ENCODE peak calls at places on chromosome 2, in nine cellular contexts. S is CD8-positive, alpha-beta T cell; M is right atrium auricular region; H is non-pigmented ciliary epithelial cell; I is nucleus accumbens; T is dorsolateral prefrontal cortex; X is NCI-H446; F is T-helper 17 cell; Q is HL-60. D is an unnamed sample.

GRCh38 chr2:15937105-15937881 is 3.1 kb upstream of the MYCN start:
- DNase-seq in Q (no peak), X (no peak), M (no peak), F (no peak), S (no peak), H (no peak), I (no peak), T (no peak), D (no peak)

GRCh38 chr2:104853926-104854506 is at the start of gene POU3F3:
- DNase-seq in Q (no peak), X (peak; percentile 87), S (peak; percentile 22), T (peak; percentile 100), F (no peak), I (peak; percentile 97), H (no peak), M (no peak), D (no peak)

GRCh38 chr2:36716136-36716535 is 19.6 kb downstream of the VIT start:
- DNase-seq in S (no peak), F (no peak), T (no peak), I (no peak), X (no peak), H (no peak), M (no peak), Q (no peak), D (no peak)

GRCh38 chr2:113056501-113056900 is 2.5 kb upstream of the IL36RN start:
- DNase-seq in X (no peak), F (no peak), M (no peak), H (no peak), I (no peak), S (no peak), T (no peak), Q (no peak), D (no peak)

GRCh38 chr2:2828774-2829368 is 497.8 kb upstream of the MYT1L start:
- DNase-seq in X (no peak), S (no peak), T (peak; percentile 58), F (no peak), M (peak; percentile 52), Q (no peak), H (no peak), I (no peak), D (no peak)

GRCh38 chr2:234823877-234824376 is 127.9 kb upstream of the SH3BP4 start:
- DNase-seq in F (no peak), T (no peak), X (no peak), M (peak; percentile 64), Q (no peak), H (peak; percentile 92), S (no peak), I (no peak), D (no peak)

GRCh38 chr2:30403592-30404353 is 43.3 kb upstream of the LCLAT1 start:
- DNase-seq in M (no peak), F (no peak), T (no peak), S (no peak), I (no peak), H (no peak), X (no peak), Q (no peak), D (no peak)

GRCh38 chr2:216283038-216283900 is 89.0 kb downstream of the MARCHF4 start:
- DNase-seq in M (no peak), F (no peak), I (no peak), H (no peak), T (no peak), S (no peak), Q (no peak), X (no peak), D (peak; percentile 39)

GRCh38 chr2:235940330-235940729 is 227.9 kb downstream of the GBX2 start:
- DNase-seq in M (peak; percentile 68), S (no peak), I (no peak), T (no peak), F (no peak), X (no peak), Q (no peak), H (peak; percentile 94), D (no peak)

GRCh38 chr2:119598576-119598975 is 54.3 kb downstream of the CFAP221 start:
- DNase-seq in F (no peak), M (no peak), X (peak; percentile 52), I (no peak), H (no peak), T (no peak), S (no peak), Q (no peak), D (no peak)

GRCh38 chr2:63055510-63056308 is 5.1 kb downstream of the OTX1 start:
- DNase-seq in H (no peak), X (no peak), T (no peak), I (no peak), Q (no peak), F (no peak), M (no peak), S (no peak), D (no peak)

GRCh38 chr2:159150208-159150607 is 136.3 kb downstream of the WDSUB1 start:
- DNase-seq in S (no peak), Q (no peak), I (no peak), H (no peak), X (no peak), F (no peak), M (no peak), T (no peak), D (no peak)

GRCh38 chr2:8391126-8391525 is 290.7 kb upstream of the ID2 start:
- DNase-seq in Q (no peak), I (no peak), T (no peak), S (no peak), X (no peak), H (no peak), F (no peak), M (no peak), D (no peak)

GRCh38 chr2:204972606-204973336 is 427.5 kb downstream of the PARD3B start:
- DNase-seq in H (no peak), S (no peak), T (no peak), Q (no peak), X (no peak), M (no peak), F (no peak), I (no peak), D (no peak)

GRCh38 chr2:33836628-33837027 is 237.5 kb upstream of the FAM98A start:
- DNase-seq in T (no peak), H (no peak), M (no peak), S (no peak), I (no peak), X (no peak), F (no peak), Q (no peak), D (no peak)

GRCh38 chr2:227460833-227461232 is 11.1 kb upstream of the AGFG1 start:
- DNase-seq in S (no peak), F (no peak), I (no peak), X (no peak), H (no peak), M (no peak), T (no peak), Q (no peak), D (no peak)

GRCh38 chr2:37625781-37626548 is 45.5 kb downstream of the CDC42EP3 start:
- DNase-seq in F (peak; percentile 45), M (no peak), T (no peak), Q (no peak), I (no peak), S (peak; percentile 48), X (peak; percentile 56), H (no peak), D (peak; percentile 30)

GRCh38 chr2:227597993-227598392 is 700 bp upstream of the SCYGR2 start:
- DNase-seq in H (no peak), I (no peak), S (no peak), T (no peak), Q (no peak), X (no peak), M (no peak), F (no peak), D (no peak)

GRCh38 chr2:96887419-96888081 is 17.7 kb upstream of the SEMA4C start:
- DNase-seq in H (no peak), S (no peak), I (peak; percentile 42), X (no peak), Q (no peak), F (no peak), M (no peak), T (peak; percentile 63), D (no peak)

GRCh38 chr2:166156985-166157490 is 29.2 kb upstream of the SCN1A start:
- DNase-seq in X (no peak), Q (no peak), M (no peak), F (no peak), I (no peak), H (no peak), S (no peak), T (no peak), D (no peak)

GRCh38 chr2:188677182-188677581 is 297.0 kb upstream of the COL3A1 start:
- DNase-seq in S (no peak), M (no peak), X (no peak), I (no peak), F (no peak), H (no peak), T (no peak), Q (no peak), D (no peak)

GRCh38 chr2:204663816-204664421 is 118.6 kb downstream of the PARD3B start:
- DNase-seq in X (no peak), M (no peak), T (no peak), I (no peak), F (no peak), H (no peak), Q (no peak), S (no peak), D (no peak)

GRCh38 chr2:206799083-206799482 is 33.7 kb downstream of the FASTKD2 start:
- DNase-seq in H (peak; percentile 9), X (no peak), I (no peak), M (no peak), Q (peak; percentile 21), T (no peak), F (no peak), S (no peak), D (no peak)